ENCODE peak calls at places on chromosomes 7 and 10, in ten cellular contexts. Z is breast epithelium, Y is fibroblast of mammary gland, T is IMR-90, K is GM12865, W is progenitor cell of endocrine pancreas, O is heart right ventricle, F is cardiac fibroblast, L is WTC11, H is pancreas. G is an unnamed sample.

GRCh38 chr10:59098387-59098786 is 78.1 kb upstream of the PHYHIPL start:
- DNase-seq in F (peak), L (no peak), T (peak), K (no peak), O (no peak), W (no peak), Y (peak), H (no peak), Z (no peak), G (no peak)

GRCh38 chr10:91636892-91637291 is 4.0 kb upstream of the PPP1R3C start:
- DNase-seq in H (no peak), Y (no peak), K (no peak), W (no peak), O (no peak), L (no peak), F (no peak), Z (no peak), T (no peak), G (no peak)

GRCh38 chr10:69413221-69413865 is 3.4 kb downstream of the TACR2 start:
- DNase-seq in Y (peak), F (peak), W (no peak), L (peak), O (peak), T (peak), Z (no peak), K (peak), H (no peak), G (peak)

GRCh38 chr10:6037975-6038624 is 24.1 kb downstream of the IL2RA start:
- DNase-seq in Y (no peak), K (no peak), O (peak), W (no peak), H (no peak), L (no peak), F (no peak), T (no peak), Z (no peak), G (no peak)

GRCh38 chr10:114634607-114634974 is 23.5 kb downstream of the ABLIM1 start:
- DNase-seq in F (peak), L (no peak), W (no peak), O (peak), H (no peak), Y (peak), T (peak), K (no peak), Z (no peak), G (no peak)

GRCh38 chr10:128324058-128324457 is 197.8 kb upstream of the MKI67 start:
- DNase-seq in K (peak), W (no peak), Z (no peak), O (peak), L (peak), Y (no peak), F (no peak), H (no peak), T (no peak), G (no peak)

GRCh38 chr10:60652628-60653027 is 125.7 kb upstream of the CDK1 start:
- DNase-seq in L (no peak), W (no peak), K (peak), O (no peak), Z (no peak), F (no peak), T (no peak), Y (no peak), H (no peak), G (no peak)

GRCh38 chr7:26705567-26705966 is 158.8 kb downstream of the SKAP2 start:
- DNase-seq in H (no peak), T (peak), L (no peak), Z (no peak), O (peak), F (peak), Y (peak), K (no peak), W (no peak), G (no peak)

GRCh38 chr7:8290645-8291308 is 28.8 kb upstream of the ICA1 start:
- DNase-seq in W (no peak), T (no peak), L (no peak), O (no peak), K (no peak), Y (no peak), F (no peak), Z (no peak), H (no peak), G (no peak)

GRCh38 chr10:125980521-125980920 is 84.2 kb downstream of the FANK1 start:
- DNase-seq in F (no peak), Z (no peak), H (no peak), L (no peak), O (no peak), T (no peak), Y (no peak), W (no peak), K (no peak), G (no peak)

GRCh38 chr10:125979976-125980375 is 83.6 kb downstream of the FANK1 start:
- DNase-seq in F (no peak), K (no peak), Z (no peak), T (no peak), Y (no peak), O (no peak), W (no peak), H (no peak), L (no peak), G (no peak)

GRCh38 chr10:125983161-125983560 is 86.8 kb downstream of the FANK1 start:
- DNase-seq in L (no peak), O (no peak), H (no peak), K (no peak), Z (no peak), F (no peak), T (no peak), W (no peak), Y (no peak), G (no peak)

GRCh38 chr10:125982256-125982948 is 86.0 kb downstream of the FANK1 start:
- DNase-seq in K (peak), W (no peak), L (peak), Z (no peak), O (peak), H (no peak), F (peak), Y (peak), T (peak), G (no peak)

GRCh38 chr10:125977206-125977605 is 80.8 kb downstream of the FANK1 start:
- DNase-seq in F (no peak), T (no peak), K (peak), L (peak), H (no peak), W (no peak), O (no peak), Z (no peak), Y (no peak), G (no peak)
- TF ChIP-seq CTCF in F (peak), T (no peak), K (peak), L (peak), H (no peak), W (peak), O (no peak), Z (no peak), Y (peak), G (no peak)

DNA sequence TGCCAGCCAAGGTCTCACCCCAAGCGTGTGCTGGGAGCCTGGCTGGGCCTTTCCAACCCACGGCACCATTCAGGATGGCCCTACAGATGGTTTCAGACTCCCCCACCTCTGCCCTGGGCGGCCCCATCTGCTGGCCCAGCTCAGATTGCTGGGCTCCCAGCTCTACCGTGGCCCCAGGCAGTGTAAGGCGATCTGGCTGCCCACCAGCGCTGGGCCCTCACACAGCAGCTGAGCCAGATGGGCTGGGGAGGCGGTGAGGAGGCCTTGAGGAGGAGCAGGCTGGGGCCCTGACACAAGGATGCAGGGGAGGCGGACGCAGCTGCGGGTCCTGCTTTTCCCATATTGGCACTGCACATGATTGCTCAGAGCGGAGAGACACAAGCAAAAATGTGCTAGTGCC is 162.8 kb downstream of the NRF1 start:
- DNase-seq in W (no peak), Z (no peak), H (no peak), Y (no peak), F (no peak), T (no peak), O (no peak), L (peak), K (no peak), G (no peak)
- TF ChIP-seq CTCF in W (no peak), Z (no peak), H (no peak), Y (no peak), F (no peak), T (no peak), O (no peak), L (no peak), K (no peak), G (no peak)

DNA sequence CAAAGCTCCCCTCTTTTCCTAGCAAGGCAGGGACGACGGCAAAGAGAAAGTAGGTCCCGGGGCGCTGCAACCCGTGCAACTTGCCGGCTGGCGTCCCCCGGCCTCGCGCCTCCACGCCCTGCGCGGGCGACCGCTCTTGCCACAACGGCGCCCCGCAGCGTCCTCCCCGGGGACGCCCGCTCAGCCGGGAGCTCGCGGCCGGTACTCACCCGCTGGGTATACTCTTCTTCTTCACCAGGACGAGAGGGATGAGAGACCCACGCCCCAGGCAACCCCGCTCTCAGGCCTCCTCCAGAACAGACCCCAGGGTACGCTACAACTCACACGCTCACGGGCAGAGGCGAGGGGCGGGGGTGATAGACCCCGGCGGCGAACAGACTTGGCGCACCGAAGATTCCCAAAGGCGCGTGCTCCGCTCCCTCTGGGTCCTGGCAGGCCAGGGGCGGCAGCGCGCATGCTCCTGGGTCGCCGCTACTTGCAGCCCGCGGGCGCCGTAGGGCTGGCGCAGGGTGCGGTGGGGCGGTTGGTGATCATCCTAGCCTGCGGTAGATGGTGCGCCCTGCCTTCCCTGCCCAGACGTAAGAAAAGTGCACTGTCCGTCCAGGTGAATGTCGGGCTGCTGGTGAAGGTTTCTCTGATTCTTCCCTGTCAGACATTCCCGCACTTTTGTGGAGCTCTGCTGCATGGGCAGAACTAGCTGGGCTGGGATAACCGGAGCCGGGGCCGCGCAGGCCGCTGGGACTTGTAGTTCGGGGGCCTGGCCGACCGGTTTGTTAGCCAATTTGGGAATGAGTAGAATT is at the start of gene CC2D2B:
- DNase-seq in K (peak), W (peak), F (peak), H (peak), O (peak), Y (peak), L (peak), Z (peak), T (peak), G (peak)
- TF ChIP-seq CTCF in K (peak), W (peak), F (no peak), H (no peak), O (no peak), Y (no peak), L (no peak), Z (no peak), T (peak), G (no peak)

GRCh38 chr7:47759056-47759706 is 177.3 kb upstream of the TNS3 start:
- DNase-seq in O (no peak), W (no peak), T (no peak), Z (no peak), Y (peak), H (no peak), K (no peak), F (peak), L (no peak), G (no peak)
- TF ChIP-seq CTCF in O (no peak), W (peak), T (no peak), Z (no peak), Y (peak), H (no peak), K (no peak), F (peak), L (no peak), G (no peak)

G was measured in natural killer cell.